ENCODE peak calls at places on chromosomes 5 and 9, in eight cellular contexts. T is stimulated activated CD4-positive, alpha-beta T cell treated with anti-CD3 and anti-CD28 coated beads, TNF-alpha, amount 100 ng/mL, for 48 hours; S is endothelial cell; P is cardiac muscle cell; M is upper lobe of right lung; I is HT1080; K is stimulated activated CD8-positive, alpha-beta memory T cell treated with anti-CD3 and anti-CD28 coated beads, Interleukin-7, amount 100 ng/mL, for 1 hour; L is T-helper 2 cell. F is an unnamed sample.
A peak's percentile ranks its signal among the peaks of the same experiment; 100 is the strongest.

GRCh38 chr9:81716409-81716808 is 27.1 kb upstream of the TLE1 start:
- DNase-seq in T (no peak), S (no peak), P (no peak), M (no peak), I (no peak), K (no peak), L (no peak), F (no peak)

GRCh38 chr5:178431777-178432155 is 158.4 kb downstream of the COL23A1 start:
- DNase-seq in T (no peak), S (no peak), P (no peak), M (no peak), I (no peak), K (no peak), L (no peak), F (no peak)

GRCh38 chr5:59152701-59153245 is 569.9 kb downstream of the RAB3C start:
- DNase-seq in T (no peak), S (no peak), P (no peak), M (no peak), I (peak; percentile 36), K (no peak), L (no peak), F (no peak)

GRCh38 chr9:80866121-80866520 is 823.2 kb downstream of the TLE1 start:
- DNase-seq in T (no peak), S (no peak), P (no peak), M (no peak), I (no peak), K (no peak), L (no peak), F (no peak)

GRCh38 chr5:16877267-16877935 is 58.7 kb downstream of the MYO10 start:
- DNase-seq in T (no peak), S (no peak), P (no peak), M (no peak), I (no peak), K (no peak), L (no peak), F (no peak)

GRCh38 chr5:94432499-94432898 is 185.9 kb downstream of the KIAA0825 start:
- DNase-seq in T (no peak), S (no peak), P (no peak), M (no peak), I (no peak), K (no peak), L (no peak), F (no peak)

GRCh38 chr9:134381671-134382505 is 55.6 kb downstream of the RXRA start:
- DNase-seq in T (no peak), S (peak; percentile 27), P (no peak), M (no peak), I (no peak), K (no peak), L (no peak), F (peak; percentile 53)

GRCh38 chr9:105954517-105954916 is 260.2 kb downstream of the TMEM38B start:
- DNase-seq in T (no peak), S (no peak), P (no peak), M (no peak), I (no peak), K (no peak), L (no peak), F (no peak)

GRCh38 chr5:5295361-5295760 is 127.1 kb upstream of the ICE1 start:
- DNase-seq in T (no peak), S (no peak), P (no peak), M (no peak), I (no peak), K (no peak), L (no peak), F (no peak)

GRCh38 chr5:166803058-166803457 is 1488.4 kb upstream of the WWC1 start:
- DNase-seq in T (no peak), S (no peak), P (no peak), M (no peak), I (no peak), K (no peak), L (no peak), F (no peak)

GRCh38 chr9:125479846-125480615 is 218.4 kb downstream of the GAPVD1 start:
- DNase-seq in T (no peak), S (no peak), P (no peak), M (no peak), I (no peak), K (no peak), L (no peak), F (no peak)

GRCh38 chr5:17252543-17252942 is 35.1 kb downstream of the BASP1 start:
- DNase-seq in T (no peak), S (no peak), P (no peak), M (no peak), I (peak; percentile 61), K (no peak), L (no peak), F (no peak)

GRCh38 chr5:79173626-79174025 is 62.0 kb downstream of the BHMT start:
- DNase-seq in T (no peak), S (no peak), P (no peak), M (no peak), I (no peak), K (no peak), L (no peak), F (no peak)

GRCh38 chr5:88769165-88769564 is 113.8 kb downstream of the MEF2C start:
- DNase-seq in T (no peak), S (no peak), P (no peak), M (no peak), I (no peak), K (no peak), L (no peak), F (no peak)

GRCh38 chr5:87303324-87303723 is 35.6 kb downstream of the RASA1 start:
- DNase-seq in T (no peak), S (no peak), P (no peak), M (no peak), I (no peak), K (no peak), L (no peak), F (no peak)

GRCh38 chr9:127805620-127806019 is 2.9 kb downstream of the FPGS start:
- DNase-seq in T (no peak), S (peak; percentile 83), P (peak; percentile 67), M (no peak), I (no peak), K (no peak), L (peak; percentile 16), F (no peak)

GRCh38 chr5:77842247-77842646 is 66.1 kb upstream of the TBCA start:
- DNase-seq in T (no peak), S (no peak), P (no peak), M (no peak), I (no peak), K (no peak), L (no peak), F (no peak)

GRCh38 chr5:92403308-92403707 is 1020.2 kb upstream of the ARRDC3 start:
- DNase-seq in T (no peak), S (no peak), P (no peak), M (no peak), I (no peak), K (no peak), L (no peak), F (no peak)

GRCh38 chr9:69645488-69645887 is 26.7 kb downstream of the APBA1 start:
- DNase-seq in T (no peak), S (no peak), P (no peak), M (peak; percentile 85), I (no peak), K (no peak), L (no peak), F (no peak)

GRCh38 chr5:168881427-168882149 is 302.4 kb upstream of the PANK3 start:
- DNase-seq in T (no peak), S (no peak), P (peak; percentile 87), M (no peak), I (no peak), K (no peak), L (no peak), F (no peak)

GRCh38 chr5:125129151-125129806 is 382.8 kb upstream of the ZNF608 start:
- DNase-seq in T (no peak), S (no peak), P (no peak), M (no peak), I (peak; percentile 49), K (no peak), L (no peak), F (no peak)

GRCh38 chr5:66757219-66757833 is 161.1 kb downstream of the MAST4 start:
- DNase-seq in T (peak; percentile 1), S (peak; percentile 26), P (peak; percentile 64), M (no peak), I (peak; percentile 8), K (no peak), L (no peak), F (peak; percentile 22)

GRCh38 chr9:134648701-134649525 is 7.3 kb downstream of the COL5A1 start:
- DNase-seq in T (no peak), S (no peak), P (no peak), M (no peak), I (peak; percentile 67), K (no peak), L (no peak), F (no peak)

GRCh38 chr5:334903-335739 is 13.6 kb downstream of the AHRR start:
- DNase-seq in T (no peak), S (no peak), P (no peak), M (no peak), I (no peak), K (no peak), L (no peak), F (no peak)

GRCh38 chr9:134486127-134486995 is 155.2 kb upstream of the COL5A1 start:
- DNase-seq in T (no peak), S (no peak), P (no peak), M (peak; percentile 48), I (no peak), K (no peak), L (no peak), F (no peak)

GRCh38 chr5:32654427-32654826 is 56.7 kb upstream of the NPR3 start:
- DNase-seq in T (no peak), S (no peak), P (no peak), M (no peak), I (no peak), K (no peak), L (no peak), F (no peak)

GRCh38 chr9:17625644-17626388 is 47.0 kb downstream of the SH3GL2 start:
- DNase-seq in T (no peak), S (no peak), P (no peak), M (no peak), I (peak; percentile 72), K (no peak), L (no peak), F (no peak)

GRCh38 chr5:42612997-42613396 is 143.6 kb upstream of the CCDC152 start:
- DNase-seq in T (no peak), S (no peak), P (no peak), M (no peak), I (peak; percentile 22), K (no peak), L (no peak), F (no peak)

GRCh38 chr5:14101922-14102321 is 41.2 kb upstream of the TRIO start:
- DNase-seq in T (no peak), S (no peak), P (no peak), M (no peak), I (no peak), K (no peak), L (no peak), F (no peak)

GRCh38 chr9:90007516-90008430 is 403.0 kb downstream of the GADD45G start:
- DNase-seq in T (no peak), S (no peak), P (no peak), M (no peak), I (peak; percentile 66), K (no peak), L (no peak), F (no peak)

GRCh38 chr9:138065287-138065686 is 187.7 kb downstream of the CACNA1B start:
- DNase-seq in T (no peak), S (no peak), P (no peak), M (peak; percentile 40), I (no peak), K (no peak), L (no peak), F (no peak)

GRCh38 chr5:6634327-6634713 is 1.1 kb downstream of the SRD5A1 start:
- DNase-seq in T (no peak), S (no peak), P (no peak), M (no peak), I (no peak), K (no peak), L (no peak), F (no peak)

GRCh38 chr5:142657446-142657845 is 28.4 kb downstream of the FGF1 start:
- DNase-seq in T (no peak), S (no peak), P (no peak), M (no peak), I (no peak), K (no peak), L (no peak), F (no peak)

GRCh38 chr5:129114539-129115193 is 20.1 kb downstream of the ISOC1 start:
- DNase-seq in T (no peak), S (no peak), P (no peak), M (no peak), I (no peak), K (no peak), L (no peak), F (no peak)

F was measured in naive thymus-derived CD8-positive, alpha-beta T cell.